ENCODE peak calls at places on chromosome 20, in five cellular contexts. K is GM23248, V is mammary epithelial cell, F is astrocyte, S is endothelial cell of umbilical vein. C is an unnamed sample.

GRCh38 chr20:51004781-51005180 is 18.1 kb downstream of the KCNG1 start:
- DNase-seq in V (no peak), F (no peak), S (no peak), K (no peak), C (no peak)

GRCh38 chr20:4112490-4113420 is 97.4 kb upstream of the RNF24 start:
- DNase-seq in F (peak), K (peak), S (peak), V (peak), C (peak)

GRCh38 chr20:59123011-59123676 is 40.5 kb upstream of the ZNF831 start:
- DNase-seq in S (no peak), K (no peak), F (no peak), V (no peak), C (no peak)

GRCh38 chr20:45833030-45833882 is at the start of gene SNX21:
- DNase-seq in S (peak), F (peak), V (peak), K (peak), C (peak)

GRCh38 chr20:23492292-23492691 is 1.4 kb downstream of the CST8 start:
- DNase-seq in V (no peak), S (no peak), F (no peak), K (no peak), C (no peak)

GRCh38 chr20:31543966-31544598 is 29.8 kb downstream of the HM13 start:
- DNase-seq in V (peak), S (peak), K (peak), F (peak), C (peak)

GRCh38 chr20:35699127-35699913 is at the start of the genes NFS1 and ROMO1:
- DNase-seq in S (peak), V (peak), K (peak), F (peak), C (peak)

GRCh38 chr20:19928379-19929360 is 88.5 kb upstream of the NAA20 start:
- DNase-seq in V (peak), K (no peak), F (no peak), S (no peak), C (peak)

GRCh38 chr20:50099565-50099991 is 13.4 kb downstream of the UBE2V1 start:
- DNase-seq in F (no peak), S (no peak), V (no peak), K (no peak), C (no peak)

GRCh38 chr20:35823937-35824336 is 52.1 kb downstream of the PHF20 start:
- DNase-seq in F (peak), S (no peak), V (no peak), K (no peak), C (peak)

GRCh38 chr20:19903168-19903676 is 113.9 kb upstream of the NAA20 start:
- DNase-seq in K (no peak), F (no peak), S (peak), V (no peak), C (peak)

GRCh38 chr20:1330075-1330830 is 1.3 kb upstream of the SDCBP2 start:
- DNase-seq in F (no peak), S (no peak), K (peak), V (no peak), C (no peak)

GRCh38 chr20:1328680-1329330 is at the start of gene SDCBP2:
- DNase-seq in S (no peak), V (peak), K (no peak), F (no peak), C (no peak)

GRCh38 chr20:1326031-1326930 is 2.7 kb downstream of the SDCBP2 start:
- DNase-seq in S (peak), K (peak), V (no peak), F (no peak), C (peak)

GRCh38 chr20:1327241-1327653 is 1.7 kb downstream of the SDCBP2 start:
- DNase-seq in S (peak), V (no peak), K (peak), F (peak), C (peak)

DNA sequence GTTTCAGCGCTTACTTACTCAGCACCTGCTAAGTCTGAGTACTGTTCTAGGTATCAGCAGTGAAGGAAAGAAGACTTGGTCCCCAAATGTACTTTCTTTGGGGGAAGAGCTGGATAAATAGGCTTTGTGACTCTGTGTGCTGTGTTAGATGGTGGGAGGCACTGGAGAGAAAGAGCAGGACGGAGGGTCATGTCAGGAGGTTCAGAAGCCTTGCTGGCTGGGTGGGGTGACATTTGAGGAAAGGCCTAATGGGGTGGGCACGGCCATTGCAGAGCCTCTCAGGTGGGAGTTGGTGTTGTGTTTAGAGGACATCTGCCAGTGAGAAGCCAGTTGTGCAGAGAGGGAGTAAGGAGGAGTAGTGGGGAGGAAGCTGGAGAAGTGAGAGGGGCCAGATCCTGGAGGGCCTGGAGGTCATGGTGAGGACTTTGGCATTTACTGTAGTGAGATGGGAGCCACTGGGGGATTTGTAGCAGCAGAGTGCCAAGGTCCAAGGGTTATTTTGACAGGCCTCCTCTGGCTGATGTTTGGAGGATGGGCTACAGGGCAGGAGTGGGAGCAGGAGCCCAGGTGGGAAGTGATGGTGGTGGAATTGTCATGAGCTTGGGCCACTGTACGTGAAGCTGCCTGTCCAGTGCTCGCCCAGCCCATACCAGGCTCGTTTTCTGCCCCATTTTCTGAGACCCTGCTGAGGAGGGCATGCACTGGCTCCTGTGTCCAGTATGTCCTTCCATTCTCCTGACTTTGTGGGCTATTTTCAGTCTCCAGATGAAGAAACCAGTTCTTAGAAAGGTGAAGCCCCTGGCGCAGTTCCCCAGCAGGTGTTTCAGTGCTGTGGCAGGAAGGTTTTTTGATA is 886 bp downstream of the SDCBP2 start:
- DNase-seq in V (no peak), F (no peak), K (no peak), S (no peak), C (no peak)
- H3K4me2 ChIP-seq in V (peak), F (peak), K (peak), S (no peak), C (peak)

GRCh38 chr20:9269280-9269971 is 200.5 kb downstream of the PLCB4 start:
- DNase-seq in K (peak), F (peak), S (no peak), V (no peak), C (peak)

DNA sequence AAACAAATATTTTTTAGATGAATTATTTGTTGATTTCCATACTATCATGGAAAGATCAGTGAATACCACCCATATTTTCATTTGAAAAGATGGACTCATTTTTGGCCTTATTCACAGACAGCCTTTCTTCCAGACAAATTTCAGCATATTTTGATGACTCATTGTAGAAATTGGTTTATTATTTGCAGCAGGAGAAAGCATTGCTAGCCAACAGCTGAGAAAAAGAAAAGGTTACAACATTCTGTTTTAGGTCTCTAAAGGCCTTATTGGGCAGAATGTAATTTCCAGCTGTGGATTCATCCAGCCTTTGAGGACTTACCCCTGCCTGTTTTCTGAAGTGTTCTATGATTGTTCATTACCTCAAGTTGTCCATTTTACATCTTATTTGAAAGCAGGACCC is 201.9 kb downstream of the PLCB4 start:
- DNase-seq in S (no peak), K (peak), V (no peak), F (peak), C (peak)
- H3K9ac ChIP-seq in S (no peak), K (peak), V (no peak), F (no peak), C (no peak)

GRCh38 chr20:64035066-64035932 is 683 bp upstream of the C20orf204 start:
- DNase-seq in K (no peak), S (no peak), V (no peak), F (no peak), C (no peak)
- H3K4me2 ChIP-seq in K (no peak), S (no peak), V (no peak), F (no peak), C (no peak)

GRCh38 chr20:33693274-33693673 is 7.1 kb upstream of the E2F1 start:
- DNase-seq in K (no peak), F (no peak), V (no peak), S (no peak), C (no peak)
- H3K9ac ChIP-seq in K (no peak), F (no peak), V (no peak), S (no peak), C (no peak)

GRCh38 chr20:5154543-5154925 is 27.7 kb downstream of the CDS2 start:
- DNase-seq in S (no peak), K (no peak), V (no peak), F (no peak), C (no peak)
- H3K4me2 ChIP-seq in S (no peak), K (no peak), V (peak), F (no peak), C (no peak)

DNA sequence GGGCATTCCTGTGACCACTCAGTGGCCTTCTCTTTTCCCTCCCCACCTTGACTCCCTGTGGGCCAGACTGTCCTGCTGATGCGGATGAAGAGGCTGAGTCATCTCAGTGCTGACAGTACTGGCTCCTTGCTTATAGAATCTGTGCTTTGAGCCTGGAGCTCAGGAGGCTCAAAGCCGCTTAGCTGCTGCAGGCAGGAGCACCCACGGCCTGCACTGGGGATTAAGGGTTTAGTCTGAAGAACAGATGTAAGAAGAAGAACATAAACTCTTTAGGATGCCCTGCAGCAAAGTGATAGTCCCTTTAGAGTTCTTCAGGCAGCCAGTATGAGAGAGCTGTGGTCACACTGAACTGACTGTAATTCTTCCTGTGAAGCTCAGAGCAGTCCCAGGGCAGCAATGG is 642.0 kb upstream of the CHD6 start:
- DNase-seq in F (no peak), K (no peak), S (no peak), V (no peak), C (no peak)
- H3K9ac ChIP-seq in F (no peak), K (no peak), S (no peak), V (no peak), C (no peak)

DNA sequence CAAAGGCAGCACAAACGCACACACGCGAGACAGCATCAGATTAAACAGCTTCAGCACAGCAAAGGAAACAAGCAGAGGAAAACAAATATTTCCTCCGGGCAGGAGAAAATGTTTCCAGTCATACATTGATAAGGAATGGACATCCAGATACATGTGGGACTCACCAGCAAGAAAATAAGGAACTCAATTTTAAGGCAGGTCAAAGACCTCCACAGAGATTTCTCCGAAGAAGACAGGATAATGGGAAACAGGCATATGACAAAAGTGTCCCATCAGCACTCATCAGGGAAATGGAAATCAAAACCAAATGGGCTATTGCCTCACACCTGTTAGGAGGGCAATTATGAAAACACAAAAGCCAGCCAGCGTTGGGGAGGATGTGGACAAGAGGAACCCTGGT is 9.7 kb upstream of the SLCO4A1 start:
- DNase-seq in F (no peak), V (no peak), S (peak), K (no peak), C (no peak)
- H3K4me2 ChIP-seq in F (no peak), V (no peak), S (no peak), K (no peak), C (no peak)

DNA sequence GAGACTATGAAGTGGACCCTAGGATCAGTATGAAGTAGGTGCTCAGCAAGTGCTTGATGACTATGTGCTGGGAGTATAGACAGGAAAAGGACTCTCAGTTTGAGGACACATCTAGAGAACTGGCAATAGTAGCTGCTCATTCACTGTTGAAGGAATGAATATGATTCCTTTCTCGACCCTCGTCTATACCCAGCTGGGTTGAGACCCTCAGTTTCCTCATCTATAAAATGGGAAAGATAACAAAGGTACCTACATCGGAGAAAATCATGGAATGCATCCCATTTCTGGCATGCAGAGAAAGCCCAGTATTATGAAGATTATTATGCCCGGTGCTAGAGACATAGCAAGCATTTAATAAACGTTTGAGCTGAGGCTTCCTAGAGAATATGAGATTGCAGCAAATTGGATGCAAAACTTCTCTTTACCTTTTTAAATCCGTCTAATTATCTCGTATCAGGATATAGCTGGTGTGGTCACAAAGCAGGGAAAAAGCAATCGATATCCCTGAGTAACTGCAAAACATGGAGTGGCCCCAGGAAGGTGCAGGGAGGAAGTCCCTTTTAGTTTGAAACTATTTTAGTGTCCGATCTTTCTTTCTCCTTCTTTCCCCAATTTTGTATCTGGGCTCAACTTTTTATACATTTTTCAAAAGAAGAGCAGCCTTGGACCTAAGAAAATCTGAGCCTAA is 2.8 kb upstream of the PCK1 start:
- DNase-seq in S (no peak), V (no peak), F (no peak), K (no peak), C (no peak)
- H3K9ac ChIP-seq in S (no peak), V (no peak), F (no peak), K (no peak), C (no peak)

DNA sequence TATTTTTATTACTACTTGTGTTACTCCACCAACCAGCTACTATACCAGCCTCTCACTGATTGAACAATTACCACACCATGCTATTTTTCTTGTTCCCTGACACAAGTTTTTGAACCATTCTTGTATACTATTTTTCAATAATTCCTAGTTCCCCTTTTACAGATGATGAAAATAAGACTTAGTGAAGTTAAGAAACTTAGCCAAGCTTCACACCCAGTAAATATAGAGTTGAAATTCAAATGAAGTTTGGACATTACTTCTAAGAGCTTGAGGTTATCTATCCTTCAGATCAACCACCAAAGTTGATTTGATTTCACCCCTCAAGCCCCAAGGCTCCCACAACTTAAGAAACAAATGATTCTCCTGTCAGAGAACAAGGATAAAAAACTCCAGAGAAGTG is 13.1 kb upstream of the BCAS1 start:
- DNase-seq in S (no peak), V (no peak), K (no peak), F (no peak), C (no peak)
- H3K4me2 ChIP-seq in S (no peak), V (no peak), K (no peak), F (no peak), C (no peak)